ENCODE peak calls at places on chromosomes 1 and 21, in four cellular contexts. H is transverse colon, O is PC-3, G is Caco-2. R is an unnamed sample. For H3K27me3, the result is how much of the 10 kb centered on the place peaks cover.

GRCh38 chr1:101221945-101222429 is 14.8 kb upstream of the S1PR1 start:
- DNase-seq in H (no peak), O (no peak), G (no peak), R (no peak)

GRCh38 chr1:19921310-19921709 is 2.1 kb downstream of the PLA2G2E start:
- DNase-seq in H (peak), O (no peak), G (peak), R (no peak)

GRCh38 chr1:228207851-228208821 is at the start of gene OBSCN:
- DNase-seq in H (no peak), O (no peak), G (no peak), R (no peak)

GRCh38 chr1:31203215-31203614 is 36.5 kb downstream of the NKAIN1 start:
- DNase-seq in H (no peak), O (no peak), G (no peak), R (no peak)

GRCh38 chr1:32353886-32354570 is 8.3 kb downstream of the FAM229A start:
- DNase-seq in H (no peak), O (no peak), G (no peak), R (no peak)

GRCh38 chr1:86812286-86812685 is 101.6 kb downstream of the SELENOF start:
- DNase-seq in H (no peak), O (no peak), G (no peak), R (peak)

GRCh38 chr1:178494569-178494971 is 2.2 kb downstream of the CLEC20A start:
- DNase-seq in H (no peak), O (no peak), G (no peak), R (no peak)

GRCh38 chr1:165383067-165383466 is 26.6 kb upstream of the LMX1A start:
- DNase-seq in H (peak), O (peak), G (no peak), R (no peak)

GRCh38 chr1:93029317-93029716 is 49.8 kb upstream of the MTF2 start:
- DNase-seq in H (no peak), O (no peak), G (no peak), R (no peak)

GRCh38 chr1:213702703-213703102 is 285.1 kb upstream of the PROX1 start:
- DNase-seq in H (no peak), O (no peak), G (no peak), R (no peak)

GRCh38 chr1:213704941-213705340 is 282.8 kb upstream of the PROX1 start:
- DNase-seq in H (no peak), O (no peak), G (peak), R (no peak)
- H3K4me3 ChIP-seq in H (no peak), O (no peak), G (no peak), R (no peak)

GRCh38 chr1:51504806-51505525 is 14.1 kb downstream of the EPS15 start:
- DNase-seq in H (no peak), O (no peak), G (no peak), R (no peak)

GRCh38 chr1:51498924-51499323 is 20.1 kb downstream of the EPS15 start:
- DNase-seq in H (no peak), O (no peak), G (no peak), R (no peak)

GRCh38 chr1:51494138-51494830 is 24.8 kb downstream of the EPS15 start:
- DNase-seq in H (no peak), O (no peak), G (no peak), R (no peak)

DNA sequence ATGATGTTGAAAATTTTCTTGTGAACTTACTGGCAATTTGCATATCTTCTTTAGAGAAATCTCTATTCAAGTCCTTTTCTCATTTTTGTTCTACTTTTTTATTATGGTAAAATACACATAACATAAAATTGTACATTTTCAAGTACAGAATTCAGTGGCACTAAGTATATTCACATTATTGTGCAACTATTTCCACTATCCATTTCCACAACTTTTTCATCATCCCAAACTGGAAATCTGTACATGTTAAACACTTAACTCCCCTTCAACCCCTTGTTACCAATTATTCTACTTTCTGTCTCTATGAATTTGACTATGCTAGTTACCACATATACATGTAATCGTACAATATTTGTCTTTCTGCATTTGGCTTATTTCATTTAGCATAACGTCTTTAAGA is 19.4 kb downstream of the EPS15 start:
- DNase-seq in H (no peak), O (no peak), G (no peak), R (no peak)
- H3K27me3 ChIP-seq in H (under half), O (under half), G (under half), R (under half)

GRCh38 chr1:9079980-9080703 is 10.7 kb upstream of the SLC2A5 start:
- DNase-seq in H (no peak), O (no peak), G (no peak), R (no peak)

GRCh38 chr1:9078949-9079500 is 9.6 kb upstream of the SLC2A5 start:
- DNase-seq in H (peak), O (no peak), G (peak), R (no peak)

GRCh38 chr1:9080704-9081291 is 11.4 kb upstream of the SLC2A5 start:
- DNase-seq in H (no peak), O (peak), G (no peak), R (peak)

GRCh38 chr1:9081473-9081872 is 12.0 kb upstream of the SLC2A5 start:
- DNase-seq in H (no peak), O (no peak), G (no peak), R (no peak)

GRCh38 chr1:9078035-9078948 is 8.9 kb upstream of the SLC2A5 start:
- DNase-seq in H (no peak), O (peak), G (no peak), R (peak)
- H3K4me3 ChIP-seq in H (no peak), O (no peak), G (no peak), R (no peak)

GRCh38 chr1:198681831-198682756 is 43.3 kb downstream of the PTPRC start:
- DNase-seq in H (peak), O (peak), G (peak), R (peak)
- H3K27me3 ChIP-seq in H (under half), O (under half), G (under half), R (under half)

DNA sequence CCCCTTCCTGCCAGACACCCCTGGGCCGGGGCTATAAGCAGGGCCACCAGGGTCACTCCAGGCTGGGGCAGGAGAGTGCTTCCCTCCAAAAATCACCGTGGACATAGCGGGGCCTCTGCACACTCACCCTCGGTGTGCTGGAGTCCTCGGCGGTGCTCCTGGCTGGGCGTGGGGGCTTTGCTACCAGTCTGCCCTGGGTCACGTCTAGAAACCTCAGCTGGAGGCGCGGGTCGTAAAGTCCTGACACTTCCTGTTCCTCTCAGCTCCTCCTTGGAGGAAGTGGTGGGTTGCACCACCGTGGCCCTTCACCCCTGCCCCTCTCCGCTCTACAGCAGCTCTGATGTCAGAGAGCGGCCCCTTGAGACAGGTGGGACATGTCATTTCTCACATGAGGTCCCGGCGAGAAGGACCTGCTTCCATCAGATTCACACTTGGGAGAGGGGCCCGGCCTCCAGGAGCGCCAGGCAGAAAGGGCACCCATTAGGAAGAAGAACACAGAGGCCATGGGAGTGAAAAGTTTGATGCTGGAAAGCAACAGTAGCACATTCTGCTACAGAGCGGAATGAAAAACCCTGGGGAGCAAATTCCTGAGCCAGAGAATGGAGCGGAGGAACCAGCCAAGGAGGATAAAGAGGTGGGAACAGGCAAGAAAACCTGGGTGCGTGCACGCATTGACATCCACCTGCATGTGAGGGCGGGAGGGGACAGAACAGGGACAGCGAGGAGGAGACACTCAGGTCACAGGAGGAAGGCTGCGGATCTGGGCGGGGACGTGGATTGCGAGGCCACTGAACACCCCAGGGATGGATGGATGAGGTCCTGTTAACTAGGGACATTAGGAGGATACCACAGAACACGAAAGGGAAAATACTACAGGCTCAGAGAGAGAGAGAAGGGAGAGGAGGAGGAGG is at the start of gene ITGB2:
- DNase-seq in H (peak), O (no peak), G (no peak), R (no peak)
- H3K4me3 ChIP-seq in H (peak), O (no peak), G (no peak), R (no peak)

DNA sequence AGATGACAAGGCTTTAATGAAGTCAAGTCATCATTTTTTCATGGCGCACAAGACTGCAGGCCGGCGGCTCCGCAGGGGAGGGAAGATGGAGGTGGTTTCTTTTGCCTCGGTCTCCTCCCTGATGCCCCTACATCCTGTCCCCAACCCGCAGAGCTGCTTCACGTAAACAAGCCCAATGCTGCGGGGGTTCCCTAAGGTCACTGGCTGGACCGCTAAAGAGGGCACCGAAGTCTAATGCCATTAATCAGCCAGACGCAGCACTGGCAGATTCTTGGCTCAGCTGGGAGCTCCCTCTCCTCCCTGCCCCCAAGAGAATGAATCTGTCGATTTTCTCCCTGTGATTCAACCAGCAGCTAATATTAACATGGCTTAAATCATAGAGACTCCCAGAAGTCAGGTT is 265.0 kb downstream of the C1orf94 start:
- DNase-seq in H (no peak), O (no peak), G (no peak), R (no peak)
- H3K27me3 ChIP-seq in H (under half), O (under half), G (under half), R (under half)

DNA sequence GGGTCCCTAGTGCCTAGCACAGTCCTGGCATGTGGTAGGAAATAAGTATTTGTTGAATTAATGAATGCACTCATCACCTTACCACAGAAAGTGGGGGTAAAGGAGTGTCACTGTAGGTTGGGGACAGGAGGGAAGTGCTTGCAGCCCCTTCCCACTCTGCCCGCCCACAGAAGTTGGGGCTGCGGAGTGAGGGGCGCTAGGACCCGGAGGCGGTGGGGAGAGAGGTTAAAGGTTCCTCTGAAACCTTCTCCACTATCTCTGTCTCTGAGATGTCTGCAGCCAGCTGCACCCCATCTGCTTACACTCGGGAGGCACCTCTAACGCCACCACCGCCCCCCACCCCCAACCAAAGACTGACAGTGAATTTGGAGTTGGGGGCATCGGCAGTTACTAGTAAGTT is 1.4 kb upstream of the WNT2B start:
- DNase-seq in H (no peak), O (no peak), G (no peak), R (no peak)
- H3K4me3 ChIP-seq in H (no peak), O (peak), G (no peak), R (no peak)

R was measured in bronchial epithelial cell.